ENCODE peak calls at places on chromosomes 11 and 22, in six cellular contexts. J is GM23338, P is OCI-LY7, K is GM23248, T is PC-3, I is HCT116. L is an unnamed sample.

GRCh38 chr11:109729761-109730160 is 307.8 kb downstream of the C11orf87 start:
- DNase-seq in J (peak; percentile 13), P (no peak), K (no peak), T (no peak), I (no peak), L (peak; percentile 23)

GRCh38 chr11:75453916-75454655 is 21.1 kb upstream of the KLHL35 start:
- DNase-seq in J (no peak), P (no peak), K (peak; percentile 73), T (no peak), I (no peak), L (no peak)

GRCh38 chr11:104061851-104062521 is 25.5 kb downstream of the DDI1 start:
- DNase-seq in J (no peak), P (no peak), K (peak; percentile 34), T (no peak), I (no peak), L (peak; percentile 3)

GRCh38 chr22:47630741-47631534 is 868.5 kb downstream of the TBC1D22A start:
- DNase-seq in J (no peak), P (no peak), K (no peak), T (no peak), I (no peak), L (no peak)

GRCh38 chr22:39362271-39362670 is 12.5 kb downstream of the SYNGR1 start:
- DNase-seq in J (peak; percentile 62), P (no peak), K (peak; percentile 24), T (no peak), I (no peak), L (no peak)

GRCh38 chr11:56273854-56274253 is at the start of gene OR5T1:
- DNase-seq in J (no peak), P (no peak), K (no peak), T (no peak), I (no peak), L (no peak)

GRCh38 chr11:45751430-45751829 is 53.5 kb upstream of the SLC35C1 start:
- DNase-seq in J (peak; percentile 88), P (no peak), K (no peak), T (no peak), I (no peak), L (no peak)

GRCh38 chr11:35605691-35606090 is 12.6 kb upstream of the FJX1 start:
- DNase-seq in J (no peak), P (no peak), K (peak; percentile 42), T (no peak), I (no peak), L (peak; percentile 28)

GRCh38 chr11:44755553-44756505 is 29.1 kb downstream of the TSPAN18 start:
- DNase-seq in J (no peak), P (no peak), K (peak; percentile 69), T (no peak), I (no peak), L (peak; percentile 22)

GRCh38 chr11:34938621-34939020 is 22.2 kb downstream of the PDHX start:
- DNase-seq in J (no peak), P (no peak), K (no peak), T (no peak), I (no peak), L (no peak)

GRCh38 chr11:45556851-45557707 is 108.3 kb downstream of the CHST1 start:
- DNase-seq in J (no peak), P (no peak), K (peak; percentile 5), T (peak; percentile 10), I (no peak), L (no peak)

GRCh38 chr11:134753805-134754130 is 341.7 kb upstream of the B3GAT1 start:
- DNase-seq in J (no peak), P (no peak), K (no peak), T (no peak), I (no peak), L (no peak)

GRCh38 chr22:21876486-21877176 is 9.2 kb upstream of the MAPK1 start:
- DNase-seq in J (no peak), P (no peak), K (peak; percentile 85), T (no peak), I (no peak), L (no peak)

GRCh38 chr11:72740562-72741428 is 11.4 kb downstream of the ARAP1 start:
- DNase-seq in J (peak; percentile 45), P (no peak), K (no peak), T (no peak), I (no peak), L (no peak)

GRCh38 chr11:45161252-45162063 is 15.0 kb downstream of the PRDM11 start:
- DNase-seq in J (no peak), P (no peak), K (peak; percentile 16), T (no peak), I (no peak), L (no peak)

GRCh38 chr11:108635106-108635505 is 29.8 kb upstream of the DDX10 start:
- DNase-seq in J (no peak), P (no peak), K (peak; percentile 25), T (peak; percentile 86), I (no peak), L (no peak)

GRCh38 chr22:27719535-27720227 is 81.9 kb downstream of the MN1 start:
- DNase-seq in J (peak; percentile 29), P (peak; percentile 8), K (peak; percentile 39), T (no peak), I (no peak), L (no peak)

GRCh38 chr11:69481393-69481844 is at the start of gene LINC01488:
- DNase-seq in J (no peak), P (no peak), K (no peak), T (no peak), I (no peak), L (no peak)

GRCh38 chr11:19849947-19850593 is 137.4 kb downstream of the NAV2 start:
- DNase-seq in J (no peak), P (no peak), K (peak; percentile 35), T (peak; percentile 72), I (no peak), L (no peak)

GRCh38 chr22:32341122-32341740 is 16.4 kb upstream of the RFPL3 start:
- DNase-seq in J (no peak), P (no peak), K (no peak), T (no peak), I (no peak), L (no peak)

GRCh38 chr22:18058770-18059169 is 19.0 kb upstream of the PEX26 start:
- DNase-seq in J (no peak), P (no peak), K (no peak), T (no peak), I (no peak), L (no peak)

GRCh38 chr22:49334589-49334873 is 493.1 kb downstream of the BRD1 start:
- DNase-seq in J (no peak), P (no peak), K (no peak), T (no peak), I (no peak), L (no peak)

GRCh38 chr11:71267807-71268421 is 15.5 kb upstream of the SHANK2 start:
- DNase-seq in J (no peak), P (no peak), K (no peak), T (no peak), I (no peak), L (no peak)

GRCh38 chr11:85062626-85063025 is 564.5 kb downstream of the DLG2 start:
- DNase-seq in J (no peak), P (no peak), K (no peak), T (no peak), I (no peak), L (no peak)
- H3K9me2 ChIP-seq in J (no peaks in the 10 kb centered on the region), P (no peaks in the 10 kb centered on the region), K (no peaks in the 10 kb centered on the region), T (no peaks in the 10 kb centered on the region), I (no peaks in the 10 kb centered on the region), L (no peaks in the 10 kb centered on the region)

GRCh38 chr11:111923351-111923788 is 4.7 kb downstream of the C11orf52 start:
- DNase-seq in J (no peak), P (no peak), K (peak; percentile 68), T (no peak), I (no peak), L (no peak)
- TF ChIP-seq EZH2phosphoT487 in J (no peak), P (no peak), K (no peak), T (no peak), I (no peak), L (no peak)

GRCh38 chr11:61699737-61700160 is 19.6 kb downstream of the DAGLA start:
- DNase-seq in J (no peak), P (no peak), K (no peak), T (peak; percentile 82), I (no peak), L (peak; percentile 58)
- H3K27ac ChIP-seq in J (no peak overlapping the region), P (no peak overlapping the region), K (no peak overlapping the region), T (peak overlapping the region; percentile 92), I (peak overlapping the region; percentile 52), L (peak overlapping the region; percentile 83)

DNA sequence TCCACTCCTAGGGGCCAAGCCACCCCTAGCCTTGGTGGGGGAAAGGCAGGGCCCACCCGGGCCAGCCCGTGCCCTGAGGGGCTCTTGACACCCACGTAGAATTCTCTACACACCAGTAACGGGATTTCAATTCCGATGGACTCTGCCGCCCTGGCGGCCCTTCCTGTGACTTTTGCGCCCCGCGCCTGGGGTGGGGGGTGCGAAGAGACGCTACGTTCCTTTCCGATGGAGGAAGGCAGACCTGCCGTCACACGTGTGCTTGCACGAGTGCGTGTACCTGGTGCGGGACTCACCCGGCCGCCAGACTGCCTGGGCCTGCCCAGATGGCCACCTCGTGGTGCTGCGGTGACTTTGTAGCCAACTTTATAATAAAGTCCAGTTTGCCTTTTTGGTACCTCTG is 5.5 kb downstream of the NPAS4 start:
- DNase-seq in J (no peak), P (no peak), K (no peak), T (no peak), I (no peak), L (no peak)
- H3K9me2 ChIP-seq in J (no peaks in the 10 kb centered on the region), P (no peaks in the 10 kb centered on the region), K (no peaks in the 10 kb centered on the region), T (no peaks in the 10 kb centered on the region), I (no peaks in the 10 kb centered on the region), L (no peaks in the 10 kb centered on the region)

GRCh38 chr22:16824718-16825687 is at the start of gene XKR3:
- DNase-seq in J (peak; percentile 23), P (peak; percentile 51), K (peak; percentile 77), T (peak; percentile 1), I (no peak), L (no peak)

GRCh38 chr22:16827506-16827905 is 2.3 kb upstream of the XKR3 start:
- DNase-seq in J (no peak), P (no peak), K (peak; percentile 59), T (no peak), I (no peak), L (no peak)

GRCh38 chr22:16829985-16830384 is 4.8 kb upstream of the XKR3 start:
- DNase-seq in J (no peak), P (no peak), K (no peak), T (no peak), I (no peak), L (no peak)

GRCh38 chr22:16828876-16829275 is 3.7 kb upstream of the XKR3 start:
- DNase-seq in J (no peak), P (no peak), K (no peak), T (no peak), I (no peak), L (no peak)
- TF ChIP-seq EZH2phosphoT487 in J (no peak), P (no peak), K (no peak), T (no peak), I (no peak), L (no peak)

DNA sequence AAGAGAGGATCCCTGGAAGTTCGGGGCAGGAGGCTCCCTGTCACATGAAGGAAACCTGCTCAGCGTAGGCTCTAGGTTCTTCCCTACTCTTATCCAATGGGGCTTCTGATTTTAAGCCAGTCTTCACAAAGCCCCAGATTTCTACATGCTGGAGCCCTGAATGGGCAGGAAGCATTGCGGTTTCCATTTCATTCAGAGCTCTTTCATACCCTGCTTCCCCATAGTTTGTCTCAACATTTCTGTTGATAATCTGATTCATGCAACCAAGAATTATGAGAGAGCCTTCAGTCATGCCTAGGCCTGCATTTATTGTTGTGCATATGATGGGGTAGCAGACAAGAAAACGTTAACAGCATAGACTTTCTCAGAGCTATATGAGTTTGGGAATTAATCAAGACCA is 16.0 kb upstream of the HBE1 start:
- DNase-seq in J (no peak), P (no peak), K (no peak), T (no peak), I (no peak), L (no peak)
- H3K27ac ChIP-seq in J (no peak overlapping the region), P (no peak overlapping the region), K (no peak overlapping the region), T (no peak overlapping the region), I (no peak overlapping the region), L (no peak overlapping the region)

GRCh38 chr11:62889126-62889483 is 8.4 kb downstream of the SLC3A2 start:
- DNase-seq in J (no peak), P (no peak), K (no peak), T (no peak), I (no peak), L (no peak)
- H3K9me2 ChIP-seq in J (no peaks in the 10 kb centered on the region), P (no peaks in the 10 kb centered on the region), K (no peaks in the 10 kb centered on the region), T (no peaks in the 10 kb centered on the region), I (no peaks in the 10 kb centered on the region), L (no peaks in the 10 kb centered on the region)